ENCODE peak calls at places on chromosomes 4 and X, in seven cellular contexts. One of them, this sample, is unnamed.

GRCh38 chr4:89486042-89486441 is 178.4 kb upstream of the GPRIN3 start:
- DNase-seq in trophoblast cell: peak
- DNase-seq in IMR-90: peak
- DNase-seq in mesenchymal stem cell: peak
- DNase-seq in H1: no peak
- DNase-seq in mesendoderm: peak
- DNase-seq in H9: no peak
- DNase-seq in this sample: no peak

GRCh38 chr4:95540227-95540626 is 8.5 kb downstream of the UNC5C start:
- DNase-seq in IMR-90: no peak
- DNase-seq in trophoblast cell: no peak
- DNase-seq in mesenchymal stem cell: peak
- DNase-seq in mesendoderm: no peak
- DNase-seq in H1: no peak
- DNase-seq in H9: no peak
- DNase-seq in this sample: no peak

GRCh38 chr4:174154455-174154854 is 129.0 kb downstream of the FBXO8 start:
- DNase-seq in H9: no peak
- DNase-seq in mesenchymal stem cell: peak
- DNase-seq in trophoblast cell: peak
- DNase-seq in H1: no peak
- DNase-seq in mesendoderm: no peak
- DNase-seq in IMR-90: peak
- DNase-seq in this sample: no peak

GRCh38 chr4:1578968-1579833 is 104.9 kb downstream of the FAM53A start:
- DNase-seq in H1: peak
- DNase-seq in mesendoderm: peak
- DNase-seq in H9: peak
- DNase-seq in mesenchymal stem cell: peak
- DNase-seq in IMR-90: peak
- DNase-seq in trophoblast cell: peak
- DNase-seq in this sample: peak

GRCh38 chr4:80240976-80241375 is 25.5 kb upstream of the FGF5 start:
- DNase-seq in H1: no peak
- DNase-seq in IMR-90: peak
- DNase-seq in mesendoderm: no peak
- DNase-seq in trophoblast cell: no peak
- DNase-seq in mesenchymal stem cell: no peak
- DNase-seq in H9: no peak
- DNase-seq in this sample: no peak

GRCh38 chr4:85391568-85392410 is 83.2 kb upstream of the ARHGAP24 start:
- DNase-seq in mesendoderm: no peak
- DNase-seq in H9: no peak
- DNase-seq in H1: no peak
- DNase-seq in IMR-90: no peak
- DNase-seq in mesenchymal stem cell: peak
- DNase-seq in trophoblast cell: no peak
- DNase-seq in this sample: no peak

GRCh38 chr4:147780137-147780777 is 48.4 kb downstream of the ARHGAP10 start:
- DNase-seq in IMR-90: no peak
- DNase-seq in H1: no peak
- DNase-seq in trophoblast cell: no peak
- DNase-seq in H9: no peak
- DNase-seq in mesendoderm: no peak
- DNase-seq in mesenchymal stem cell: peak
- DNase-seq in this sample: no peak

GRCh38 chr4:74431113-74431826 is 13.7 kb upstream of the AREG start:
- DNase-seq in H1: no peak
- DNase-seq in trophoblast cell: no peak
- DNase-seq in H9: no peak
- DNase-seq in IMR-90: no peak
- DNase-seq in mesendoderm: no peak
- DNase-seq in mesenchymal stem cell: peak
- DNase-seq in this sample: no peak

GRCh38 chrX:72094894-72095293 is 36.8 kb downstream of the RTL5 start:
- DNase-seq in mesendoderm: peak
- DNase-seq in trophoblast cell: peak
- DNase-seq in IMR-90: peak
- DNase-seq in H9: no peak
- DNase-seq in mesenchymal stem cell: peak
- DNase-seq in H1: no peak
- DNase-seq in this sample: peak

GRCh38 chr4:159856451-159856850 is 753.6 kb downstream of the RAPGEF2 start:
- DNase-seq in trophoblast cell: no peak
- DNase-seq in H9: no peak
- DNase-seq in H1: no peak
- DNase-seq in mesendoderm: peak
- DNase-seq in IMR-90: no peak
- DNase-seq in mesenchymal stem cell: no peak
- DNase-seq in this sample: no peak

GRCh38 chr4:159864337-159864736 is 761.5 kb downstream of the RAPGEF2 start:
- DNase-seq in mesendoderm: no peak
- DNase-seq in IMR-90: no peak
- DNase-seq in mesenchymal stem cell: no peak
- DNase-seq in H1: no peak
- DNase-seq in H9: no peak
- DNase-seq in trophoblast cell: no peak
- DNase-seq in this sample: no peak

GRCh38 chr4:159855731-159856130 is 752.9 kb downstream of the RAPGEF2 start:
- DNase-seq in IMR-90: no peak
- DNase-seq in H9: no peak
- DNase-seq in H1: no peak
- DNase-seq in mesenchymal stem cell: no peak
- DNase-seq in trophoblast cell: no peak
- DNase-seq in mesendoderm: peak
- DNase-seq in this sample: no peak

DNA sequence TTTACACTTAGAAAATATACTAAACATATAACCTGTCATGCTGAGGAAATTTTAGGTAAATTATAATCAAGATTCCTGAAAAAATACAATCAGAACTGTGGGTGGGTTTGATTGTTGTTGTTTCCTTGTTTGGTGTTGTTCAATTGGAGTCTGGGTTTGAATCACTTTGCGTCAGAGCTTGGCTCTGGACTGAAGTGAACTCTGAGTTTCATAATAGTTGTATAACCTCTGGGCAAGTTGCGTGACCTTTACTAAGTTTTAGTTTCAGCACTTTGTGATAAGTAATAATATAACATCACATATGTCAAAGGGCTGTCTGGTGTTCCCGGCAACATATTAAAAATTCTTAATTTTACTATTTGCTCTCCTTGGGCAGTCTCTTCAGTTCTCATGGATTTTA is 758.1 kb downstream of the RAPGEF2 start:
- DNase-seq in H1: no peak
- DNase-seq in mesenchymal stem cell: no peak
- DNase-seq in IMR-90: no peak
- DNase-seq in H9: no peak
- DNase-seq in trophoblast cell: no peak
- DNase-seq in mesendoderm: no peak
- DNase-seq in this sample: no peak
- H2BK5ac ChIP-seq in H1: no peak
- H2BK5ac ChIP-seq in mesenchymal stem cell: no peak
- H2BK5ac ChIP-seq in IMR-90: no peak
- H2BK5ac ChIP-seq in H9: no peak
- H2BK5ac ChIP-seq in trophoblast cell: no peak
- H2BK5ac ChIP-seq in mesendoderm: no peak
- H2BK5ac ChIP-seq in this sample: no peak

GRCh38 chrX:19334945-19335626 is 8.6 kb upstream of the PDHA1 start:
- DNase-seq in IMR-90: peak
- DNase-seq in mesenchymal stem cell: peak
- DNase-seq in H9: peak
- DNase-seq in H1: no peak
- DNase-seq in mesendoderm: peak
- DNase-seq in trophoblast cell: peak
- DNase-seq in this sample: peak
- H2BK5ac ChIP-seq in IMR-90: no peak
- H2BK5ac ChIP-seq in mesenchymal stem cell: no peak
- H2BK5ac ChIP-seq in H9: no peak
- H2BK5ac ChIP-seq in H1: no peak
- H2BK5ac ChIP-seq in mesendoderm: no peak
- H2BK5ac ChIP-seq in trophoblast cell: no peak
- H2BK5ac ChIP-seq in this sample: no peak

DNA sequence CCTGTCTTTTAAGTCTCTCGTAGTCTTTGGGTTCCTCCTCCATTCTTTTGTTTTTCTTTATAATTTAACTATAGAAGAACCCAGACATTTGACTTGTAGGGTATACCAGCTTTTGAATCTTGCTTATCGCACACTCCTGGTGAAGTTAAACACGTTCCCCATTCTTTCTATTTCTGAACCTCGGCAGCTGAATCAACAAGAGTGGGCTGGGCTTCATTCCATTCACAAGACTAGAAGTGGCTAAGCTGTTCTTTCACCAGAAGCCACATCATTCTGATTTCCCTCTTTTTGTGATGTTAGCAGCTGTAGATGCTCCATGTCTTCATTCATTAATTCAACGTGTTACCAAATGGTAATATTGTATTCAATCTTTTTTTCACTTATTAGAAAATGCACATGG is 167.9 kb downstream of the CORIN start:
- DNase-seq in mesenchymal stem cell: no peak
- DNase-seq in IMR-90: peak
- DNase-seq in H1: no peak
- DNase-seq in mesendoderm: no peak
- DNase-seq in H9: no peak
- DNase-seq in trophoblast cell: no peak
- DNase-seq in this sample: no peak
- H2BK5ac ChIP-seq in mesenchymal stem cell: no peak
- H2BK5ac ChIP-seq in IMR-90: no peak
- H2BK5ac ChIP-seq in H1: no peak
- H2BK5ac ChIP-seq in mesendoderm: no peak
- H2BK5ac ChIP-seq in H9: no peak
- H2BK5ac ChIP-seq in trophoblast cell: no peak
- H2BK5ac ChIP-seq in this sample: no peak

GRCh38 chrX:155867821-155868220 is 13.3 kb upstream of the VAMP7 start:
- DNase-seq in trophoblast cell: no peak
- DNase-seq in mesendoderm: no peak
- DNase-seq in IMR-90: no peak
- DNase-seq in H9: no peak
- DNase-seq in mesenchymal stem cell: no peak
- DNase-seq in H1: no peak
- DNase-seq in this sample: no peak

GRCh38 chrX:155865193-155865592 is 16.0 kb upstream of the VAMP7 start:
- DNase-seq in H1: no peak
- DNase-seq in H9: no peak
- DNase-seq in mesenchymal stem cell: no peak
- DNase-seq in trophoblast cell: no peak
- DNase-seq in mesendoderm: no peak
- DNase-seq in IMR-90: no peak
- DNase-seq in this sample: no peak

GRCh38 chrX:155864655-155865054 is 16.5 kb upstream of the VAMP7 start:
- DNase-seq in mesendoderm: peak
- DNase-seq in mesenchymal stem cell: peak
- DNase-seq in H9: no peak
- DNase-seq in trophoblast cell: no peak
- DNase-seq in IMR-90: no peak
- DNase-seq in H1: no peak
- DNase-seq in this sample: no peak
- H2BK5ac ChIP-seq in mesendoderm: no peak
- H2BK5ac ChIP-seq in mesenchymal stem cell: no peak
- H2BK5ac ChIP-seq in H9: no peak
- H2BK5ac ChIP-seq in trophoblast cell: no peak
- H2BK5ac ChIP-seq in IMR-90: no peak
- H2BK5ac ChIP-seq in H1: no peak
- H2BK5ac ChIP-seq in this sample: no peak

DNA sequence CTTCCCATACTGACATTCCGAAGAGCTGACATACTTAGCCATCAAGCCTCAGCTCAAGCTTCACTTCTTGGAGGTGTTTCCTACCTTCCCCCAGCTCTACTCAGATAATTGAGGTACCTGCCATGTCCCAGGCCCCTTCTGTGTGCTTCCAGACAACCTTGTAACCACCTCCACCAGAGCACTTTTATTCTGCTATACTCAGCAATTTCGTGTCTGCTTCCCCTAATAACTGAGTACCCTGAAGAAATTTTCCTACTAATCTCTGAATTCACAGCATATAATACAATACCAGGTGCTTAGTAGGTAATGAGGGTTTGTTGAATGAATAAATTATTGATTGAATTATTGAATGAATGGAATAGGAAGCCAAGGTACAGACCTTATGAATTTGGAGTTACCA is 605.5 kb downstream of the MID1IP1 start:
- DNase-seq in trophoblast cell: no peak
- DNase-seq in H1: no peak
- DNase-seq in IMR-90: no peak
- DNase-seq in H9: no peak
- DNase-seq in mesenchymal stem cell: no peak
- DNase-seq in mesendoderm: no peak
- DNase-seq in this sample: no peak
- H2BK5ac ChIP-seq in trophoblast cell: no peak
- H2BK5ac ChIP-seq in H1: no peak
- H2BK5ac ChIP-seq in IMR-90: no peak
- H2BK5ac ChIP-seq in H9: no peak
- H2BK5ac ChIP-seq in mesenchymal stem cell: no peak
- H2BK5ac ChIP-seq in mesendoderm: no peak
- H2BK5ac ChIP-seq in this sample: no peak